ENCODE peak calls at places on chromosomes 3 and 15, in nine cellular contexts. A is HuH-7.5; P is cardiac fibroblast; O is naive thymus-derived CD8-positive, alpha-beta T cell; I is AG04450; T is neural progenitor cell; Z is epithelial cell of esophagus; Q is NAMALWA; S is amniotic stem cell. B is an unnamed sample.

GRCh38 chr3:172107403-172107802 is 68.0 kb downstream of the FNDC3B start:
- DNase-seq in A (no peak), P (no peak), O (peak; percentile 46), I (no peak), T (no peak), Z (no peak), Q (peak; percentile 94), S (no peak), B (no peak)

GRCh38 chr3:123072564-123072963 is 5.7 kb downstream of the PDIA5 start:
- DNase-seq in A (no peak), P (no peak), O (no peak), I (no peak), T (no peak), Z (no peak), Q (no peak), S (no peak), B (no peak)

GRCh38 chr3:128075516-128076464 is 23.6 kb downstream of the SEC61A1 start:
- DNase-seq in A (no peak), P (peak; percentile 88), O (peak; percentile 84), I (peak; percentile 66), T (peak; percentile 95), Z (peak; percentile 83), Q (peak; percentile 78), S (peak; percentile 75), B (no peak)

GRCh38 chr3:112319516-112320276 is 13.3 kb upstream of the CD200 start:
- DNase-seq in A (no peak), P (no peak), O (no peak), I (no peak), T (no peak), Z (peak; percentile 53), Q (no peak), S (no peak), B (no peak)

GRCh38 chr3:59094446-59094845 is 44.6 kb upstream of the CFAP20DC start:
- DNase-seq in A (no peak), P (no peak), O (no peak), I (no peak), T (no peak), Z (no peak), Q (no peak), S (no peak), B (no peak)

GRCh38 chr3:59660852-59661624 is 611.2 kb upstream of the CFAP20DC start:
- DNase-seq in A (no peak), P (no peak), O (no peak), I (no peak), T (no peak), Z (peak; percentile 28), Q (no peak), S (no peak), B (peak; percentile 62)

GRCh38 chr3:126340081-126340511 is 17.1 kb downstream of the KLF15 start:
- DNase-seq in A (no peak), P (peak; percentile 89), O (peak; percentile 4), I (no peak), T (no peak), Z (no peak), Q (no peak), S (no peak), B (no peak)

GRCh38 chr3:173800154-173800553 is 402.6 kb downstream of the NLGN1 start:
- DNase-seq in A (no peak), P (no peak), O (no peak), I (no peak), T (no peak), Z (no peak), Q (no peak), S (no peak), B (no peak)

GRCh38 chr15:50148362-50148963 is 29.4 kb upstream of the ATP8B4 start:
- DNase-seq in A (no peak), P (peak; percentile 83), O (no peak), I (peak; percentile 37), T (peak; percentile 88), Z (peak; percentile 84), Q (peak; percentile 5), S (peak; percentile 54), B (peak; percentile 75)

GRCh38 chr15:69604050-69604378 is 151.4 kb downstream of the RPLP1 start:
- DNase-seq in A (no peak), P (no peak), O (no peak), I (no peak), T (no peak), Z (peak; percentile 44), Q (no peak), S (no peak), B (peak; percentile 70)

GRCh38 chr15:89971592-89971997 is 29.5 kb upstream of the ZNF710 start:
- DNase-seq in A (peak; percentile 88), P (peak; percentile 66), O (peak; percentile 36), I (no peak), T (peak; percentile 87), Z (peak; percentile 79), Q (peak; percentile 92), S (no peak), B (peak; percentile 79)

GRCh38 chr15:62413786-62414185 is 248.7 kb upstream of the C2CD4B start:
- DNase-seq in A (no peak), P (peak; percentile 14), O (no peak), I (no peak), T (no peak), Z (no peak), Q (no peak), S (no peak), B (no peak)

GRCh38 chr3:76502076-76502475 is 537.8 kb upstream of the ROBO2 start:
- DNase-seq in A (no peak), P (no peak), O (no peak), I (no peak), T (no peak), Z (no peak), Q (no peak), S (no peak), B (no peak)

GRCh38 chr15:36886135-36887011 is 214.0 kb downstream of the MEIS2 start:
- DNase-seq in A (no peak), P (no peak), O (no peak), I (no peak), T (peak; percentile 27), Z (no peak), Q (no peak), S (no peak), B (no peak)

GRCh38 chr3:9179826-9180763 is 69.4 kb downstream of the SRGAP3 start:
- DNase-seq in A (no peak), P (no peak), O (no peak), I (no peak), T (no peak), Z (no peak), Q (no peak), S (no peak), B (no peak)

GRCh38 chr3:3065876-3066275 is 44.3 kb downstream of the IL5RA start:
- DNase-seq in A (no peak), P (peak; percentile 0), O (no peak), I (no peak), T (no peak), Z (peak; percentile 24), Q (no peak), S (no peak), B (peak; percentile 59)

GRCh38 chr15:64072812-64073211 is 20.8 kb downstream of the CIAO2A start:
- DNase-seq in A (no peak), P (no peak), O (no peak), I (no peak), T (no peak), Z (no peak), Q (no peak), S (no peak), B (no peak)

GRCh38 chr3:40262331-40262730 is 47.2 kb upstream of the EIF1B start:
- DNase-seq in A (no peak), P (no peak), O (no peak), I (no peak), T (no peak), Z (no peak), Q (no peak), S (no peak), B (no peak)

GRCh38 chr3:143182861-143183667 is 63.5 kb downstream of the CHST2 start:
- DNase-seq in A (no peak), P (no peak), O (no peak), I (no peak), T (no peak), Z (no peak), Q (no peak), S (no peak), B (no peak)

GRCh38 chr3:143973352-143974021 is 1.9 kb downstream of the DIPK2A start:
- DNase-seq in A (peak; percentile 18), P (peak; percentile 33), O (no peak), I (no peak), T (peak; percentile 20), Z (peak; percentile 32), Q (no peak), S (no peak), B (peak; percentile 24)

GRCh38 chr15:22952826-22953579 is 27.2 kb downstream of the CYFIP1 start:
- DNase-seq in A (no peak), P (peak; percentile 75), O (no peak), I (no peak), T (peak; percentile 61), Z (no peak), Q (no peak), S (no peak), B (no peak)

GRCh38 chr3:70789878-70790277 is 477.4 kb upstream of the MDFIC2 start:
- DNase-seq in A (no peak), P (no peak), O (no peak), I (no peak), T (no peak), Z (no peak), Q (no peak), S (no peak), B (no peak)

GRCh38 chr3:55000546-55000945 is 72.7 kb upstream of the LRTM1 start:
- DNase-seq in A (no peak), P (peak; percentile 85), O (no peak), I (peak; percentile 77), T (no peak), Z (peak; percentile 52), Q (no peak), S (peak; percentile 61), B (peak; percentile 65)

GRCh38 chr15:45991863-45992262 is 357.0 kb downstream of the SQOR start:
- DNase-seq in A (no peak), P (no peak), O (no peak), I (no peak), T (no peak), Z (no peak), Q (no peak), S (no peak), B (no peak)

B was measured in PC-3.